ENCODE peak calls at places on chromosomes 16 and 17, in nine cellular contexts. W is IMR-90, Z is lung, X is stomach, S is AG10803, C is GM23338, M is fibroblast of lung, J is A549, P is RWPE2. A is an unnamed sample.

GRCh38 chr17:6574689-6575595 is 18.6 kb upstream of the PITPNM3 start:
- DNase-seq in W (peak), Z (peak), X (peak), S (peak), C (no peak), M (peak), J (no peak), P (no peak), A (peak)

GRCh38 chr16:11377156-11377555 is 31.9 kb downstream of the RMI2 start:
- DNase-seq in W (no peak), Z (no peak), X (no peak), S (peak), C (no peak), M (no peak), J (no peak), P (no peak), A (no peak)

GRCh38 chr16:49754495-49755290 is 101.2 kb downstream of the ZNF423 start:
- DNase-seq in W (no peak), Z (no peak), X (no peak), S (peak), C (peak), M (peak), J (no peak), P (no peak), A (peak)

GRCh38 chr17:29010129-29010528 is 4.3 kb upstream of the SEZ6 start:
- DNase-seq in W (no peak), Z (no peak), X (no peak), S (no peak), C (no peak), M (no peak), J (no peak), P (no peak), A (no peak)

GRCh38 chr17:28008526-28008925 is 34.0 kb upstream of the NLK start:
- DNase-seq in W (peak), Z (no peak), X (peak), S (peak), C (peak), M (peak), J (peak), P (no peak), A (peak)

GRCh38 chr16:53235851-53236250 is 181.1 kb downstream of the CHD9 start:
- DNase-seq in W (peak), Z (no peak), X (no peak), S (no peak), C (no peak), M (no peak), J (no peak), P (no peak), A (peak)

GRCh38 chr17:59093702-59094231 is 12.9 kb downstream of the TRIM37 start:
- DNase-seq in W (peak), Z (peak), X (no peak), S (peak), C (no peak), M (peak), J (peak), P (peak), A (peak)

GRCh38 chr16:57374067-57374534 is 1.8 kb downstream of the CX3CL1 start:
- DNase-seq in W (peak), Z (no peak), X (no peak), S (no peak), C (no peak), M (peak), J (no peak), P (no peak), A (no peak)

GRCh38 chr16:73064227-73064995 is 16.5 kb upstream of the ZFHX3 start:
- DNase-seq in W (peak), Z (no peak), X (no peak), S (peak), C (peak), M (peak), J (no peak), P (no peak), A (peak)

GRCh38 chr17:20096430-20096829 is 87.3 kb downstream of the SPECC1 start:
- DNase-seq in W (no peak), Z (no peak), X (no peak), S (no peak), C (no peak), M (no peak), J (no peak), P (no peak), A (no peak)

GRCh38 chr16:48558269-48558915 is 51.6 kb downstream of the N4BP1 start:
- DNase-seq in W (peak), Z (no peak), X (no peak), S (peak), C (no peak), M (no peak), J (no peak), P (no peak), A (peak)

GRCh38 chr17:66426397-66427033 is 124.1 kb downstream of the PRKCA start:
- DNase-seq in W (peak), Z (no peak), X (no peak), S (no peak), C (peak), M (peak), J (no peak), P (no peak), A (peak)

GRCh38 chr16:85607796-85608514 is 5.2 kb upstream of the GSE1 start:
- DNase-seq in W (no peak), Z (no peak), X (no peak), S (no peak), C (no peak), M (no peak), J (no peak), P (no peak), A (no peak)

GRCh38 chr16:71637398-71637797 is 11.4 kb downstream of the MARVELD3 start:
- DNase-seq in W (peak), Z (no peak), X (no peak), S (peak), C (peak), M (peak), J (no peak), P (no peak), A (peak)

GRCh38 chr16:515175-515962 is 12.1 kb upstream of the CAPN15 start:
- DNase-seq in W (no peak), Z (no peak), X (no peak), S (no peak), C (no peak), M (no peak), J (no peak), P (no peak), A (no peak)

GRCh38 chr16:6682142-6682811 is 650.4 kb upstream of the RBFOX1 start:
- DNase-seq in W (no peak), Z (no peak), X (peak), S (no peak), C (peak), M (no peak), J (peak), P (no peak), A (no peak)

GRCh38 chr17:40312131-40312731 is 3.3 kb downstream of the RARA start:
- DNase-seq in W (no peak), Z (no peak), X (no peak), S (no peak), C (no peak), M (no peak), J (no peak), P (no peak), A (no peak)

GRCh38 chr16:74309789-74310781 is 13.5 kb downstream of the PSMD7 start:
- DNase-seq in W (peak), Z (no peak), X (no peak), S (peak), C (peak), M (peak), J (peak), P (no peak), A (peak)

GRCh38 chr17:45430738-45431530 is 1.7 kb downstream of the ARHGAP27 start:
- DNase-seq in W (no peak), Z (peak), X (peak), S (no peak), C (peak), M (no peak), J (no peak), P (peak), A (no peak)

GRCh38 chr16:84119368-84119767 is 2.6 kb upstream of the MBTPS1 start:
- DNase-seq in W (no peak), Z (no peak), X (no peak), S (no peak), C (no peak), M (no peak), J (no peak), P (no peak), A (no peak)

GRCh38 chr16:797120-797420 is 3.5 kb downstream of the GNG13 start:
- DNase-seq in W (no peak), Z (no peak), X (no peak), S (no peak), C (peak), M (no peak), J (no peak), P (no peak), A (no peak)

GRCh38 chr16:19384656-19385055 is 33.0 kb upstream of the TMC5 start:
- DNase-seq in W (no peak), Z (peak), X (peak), S (no peak), C (no peak), M (no peak), J (no peak), P (peak), A (no peak)

GRCh38 chr16:69796285-69797118 is 34.4 kb downstream of the WWP2 start:
- DNase-seq in W (peak), Z (peak), X (no peak), S (peak), C (peak), M (peak), J (peak), P (no peak), A (peak)

GRCh38 chr16:25109643-25110042 is 1.9 kb upstream of the LCMT1 start:
- DNase-seq in W (peak), Z (peak), X (no peak), S (peak), C (no peak), M (peak), J (peak), P (peak), A (peak)

GRCh38 chr17:1783271-1783670 is 21.4 kb downstream of the SERPINF1 start:
- DNase-seq in W (no peak), Z (no peak), X (no peak), S (peak), C (no peak), M (no peak), J (no peak), P (no peak), A (peak)
- H3K4me3 ChIP-seq in W (no peak), Z (peak), X (no peak), S (no peak), C (no peak), M (no peak), J (no peak), P (no peak), A (no peak)

GRCh38 chr16:14600164-14600563 is 29.9 kb downstream of the PARN start:
- DNase-seq in W (peak), Z (no peak), X (no peak), S (peak), C (peak), M (peak), J (peak), P (no peak), A (peak)
- TF ChIP-seq CTCF in W (peak), Z (no peak), X (peak), S (peak), C (peak), M (peak), J (peak), P (peak), A (peak)

DNA sequence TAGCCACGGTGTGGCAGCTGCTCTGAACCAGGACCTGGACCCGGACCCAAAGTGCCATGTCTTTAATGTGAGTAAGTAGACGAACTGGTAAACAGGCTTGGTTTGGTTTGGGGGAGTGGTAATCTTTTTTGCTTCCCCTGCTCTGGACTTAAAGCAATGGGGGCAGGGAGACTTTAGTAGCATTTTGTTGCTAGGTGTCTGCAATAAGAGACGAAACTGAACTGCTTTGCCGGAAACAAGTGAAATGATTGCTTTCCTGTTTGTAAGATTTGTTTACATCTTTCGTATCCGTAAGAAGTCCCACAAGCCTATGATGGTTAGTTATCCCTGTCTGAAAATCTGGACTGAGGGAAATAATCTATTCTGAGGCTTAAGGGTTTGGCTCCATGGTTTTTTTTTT is 21.5 kb downstream of the PRCD start:
- DNase-seq in W (peak), Z (no peak), X (no peak), S (no peak), C (no peak), M (no peak), J (no peak), P (no peak), A (no peak)
- H3K4me3 ChIP-seq in W (no peak), Z (no peak), X (no peak), S (no peak), C (peak), M (peak), J (no peak), P (peak), A (peak)

GRCh38 chr17:73936908-73937627 is 266.4 kb upstream of the RPL38 start:
- DNase-seq in W (no peak), Z (no peak), X (no peak), S (no peak), C (no peak), M (no peak), J (no peak), P (no peak), A (no peak)
- TF ChIP-seq CTCF in W (no peak), Z (no peak), X (no peak), S (no peak), C (peak), M (no peak), J (no peak), P (no peak), A (no peak)

DNA sequence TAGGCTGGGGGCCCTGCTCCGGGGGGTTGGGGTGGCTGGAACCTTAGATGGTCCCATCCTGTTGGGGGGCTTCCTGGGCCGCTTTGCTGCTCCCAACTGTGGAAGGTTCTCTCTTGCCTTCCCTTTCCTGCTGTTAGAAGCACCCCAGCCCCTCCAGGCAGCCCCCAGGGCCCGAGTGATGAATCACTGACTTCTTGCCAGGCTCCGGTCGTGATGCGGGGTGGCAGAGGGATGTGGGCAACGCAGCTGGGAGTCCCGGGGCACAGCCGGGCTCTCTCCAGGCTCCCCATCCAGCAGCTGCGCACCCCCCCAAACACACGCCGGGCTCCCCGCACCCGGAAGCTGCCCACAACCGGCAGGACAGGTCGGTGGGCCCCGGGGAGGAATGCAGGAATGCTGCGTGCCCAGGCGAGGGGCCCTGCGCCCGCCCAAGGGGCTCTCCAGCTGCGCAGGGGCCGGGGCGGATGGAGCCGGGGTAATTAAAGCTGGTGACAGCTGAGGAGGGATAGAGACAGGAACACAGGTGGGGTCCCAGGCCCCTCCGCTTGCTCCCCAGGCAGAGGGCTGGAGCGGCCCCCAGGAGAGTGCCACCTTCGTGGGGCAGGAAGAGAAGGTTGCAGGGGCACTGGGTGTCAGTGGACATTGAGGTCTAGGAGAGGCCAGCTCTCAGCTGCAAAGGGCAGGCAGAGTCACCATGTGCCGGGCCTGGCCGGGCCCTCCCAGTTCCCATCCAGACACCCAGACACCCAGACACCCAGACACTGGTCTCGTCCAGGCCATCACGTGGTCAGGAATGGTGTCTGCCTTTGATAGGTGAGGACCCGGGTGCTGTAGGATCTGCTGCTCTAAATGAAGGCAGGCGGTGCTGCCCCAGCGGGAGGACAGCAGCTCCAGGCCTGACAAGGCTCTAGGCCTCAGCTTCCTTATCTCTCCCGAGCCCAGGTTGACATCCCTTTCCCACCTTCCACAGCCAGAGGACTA is 15.0 kb upstream of the SLC38A10 start:
- DNase-seq in W (no peak), Z (no peak), X (no peak), S (no peak), C (no peak), M (no peak), J (no peak), P (no peak), A (no peak)
- H3K4me3 ChIP-seq in W (no peak), Z (no peak), X (no peak), S (no peak), C (no peak), M (no peak), J (peak), P (no peak), A (no peak)

A was measured in fibroblast of the aortic adventitia.